ENCODE peak calls at places on chromosome 17, in nine cellular contexts. Q is NCI-H510A treated with DMSO at 0.1 percent for 48 hours; G is ovary; F is A549; B is neuronal stem cell; M is BE2C; U is D721Med; L is stimulated activated CD4-positive, alpha-beta T cell treated with anti-CD3 and anti-CD28 coated beads, TNF-alpha, amount 100 ng/mL, for 1 hour; D is activated naive CD8-positive, alpha-beta T cell treated with anti-CD3 and anti-CD28 coated beads, Interleukin-2, amount 50 U/mL, for 16 hours. H is an unnamed sample.

GRCh38 chr17:35129154-35129972 is 7.9 kb downstream of the FNDC8 start:
- DNase-seq in B (no peak), D (no peak), U (no peak), Q (no peak), M (no peak), F (no peak), L (no peak), G (no peak), H (no peak)

GRCh38 chr17:61970030-61970429 is 42.2 kb upstream of the INTS2 start:
- DNase-seq in G (no peak), U (no peak), B (no peak), F (no peak), M (no peak), D (no peak), L (no peak), Q (no peak), H (no peak)

GRCh38 chr17:68443974-68444464 is 13.3 kb downstream of the WIPI1 start:
- DNase-seq in Q (no peak), M (no peak), G (no peak), D (no peak), U (no peak), B (no peak), F (no peak), L (no peak), H (no peak)

GRCh38 chr17:78357177-78357586 is 2.7 kb downstream of the SOCS3 start:
- DNase-seq in G (no peak), U (no peak), M (no peak), D (no peak), L (no peak), Q (no peak), B (no peak), F (peak), H (no peak)

GRCh38 chr17:65515512-65515911 is 45.9 kb downstream of the AXIN2 start:
- DNase-seq in F (no peak), Q (no peak), D (no peak), G (no peak), M (no peak), B (no peak), U (no peak), L (no peak), H (no peak)

GRCh38 chr17:67046398-67046797 is 2.0 kb downstream of the CACNG1 start:
- DNase-seq in M (no peak), Q (no peak), U (no peak), F (no peak), D (no peak), B (no peak), G (no peak), L (no peak), H (no peak)

GRCh38 chr17:78325076-78325712 is 34.7 kb downstream of the SOCS3 start:
- DNase-seq in F (no peak), D (no peak), M (no peak), L (no peak), B (no peak), G (no peak), U (no peak), Q (no peak), H (no peak)

GRCh38 chr17:72184805-72185204 is 64.0 kb downstream of the SOX9 start:
- DNase-seq in B (no peak), G (no peak), L (no peak), D (no peak), U (no peak), Q (no peak), F (no peak), M (no peak), H (no peak)

GRCh38 chr17:40450175-40450574 is 6.9 kb downstream of the IGFBP4 start:
- DNase-seq in U (no peak), M (peak), Q (peak), B (no peak), G (no peak), D (no peak), F (peak), L (no peak), H (no peak)

GRCh38 chr17:6471531-6472465 is 27.5 kb downstream of the PIMREG start:
- DNase-seq in M (no peak), Q (no peak), L (no peak), B (peak), D (no peak), U (no peak), F (peak), G (peak), H (no peak)